ENCODE peak calls at places on chromosomes 6 and 20, in five cellular contexts. J is fibroblast of mammary gland, A is endothelial cell of umbilical vein, P is HCT116, B is cardiac muscle cell. K is an unnamed sample.

GRCh38 chr6:71933881-71934280 is 47.5 kb downstream of the RIMS1 start:
- DNase-seq in J (no peak), A (no peak), P (no peak), B (no peak), K (no peak)

GRCh38 chr6:159077123-159077522 is 32.3 kb upstream of the TAGAP start:
- DNase-seq in J (no peak), A (no peak), P (no peak), B (no peak), K (no peak)

GRCh38 chr20:53413188-53413631 is 180.4 kb downstream of the ZNF217 start:
- DNase-seq in J (no peak), A (no peak), P (peak; percentile 50), B (peak; percentile 31), K (peak; percentile 60)

GRCh38 chr20:63082308-63082938 is 75.7 kb upstream of the BHLHE23 start:
- DNase-seq in J (peak; percentile 16), A (no peak), P (no peak), B (peak; percentile 84), K (no peak)

GRCh38 chr20:58102252-58102651 is 126.2 kb downstream of the ANKRD60 start:
- DNase-seq in J (no peak), A (no peak), P (no peak), B (no peak), K (no peak)

GRCh38 chr6:16914184-16914583 is 152.9 kb upstream of the ATXN1 start:
- DNase-seq in J (no peak), A (no peak), P (no peak), B (no peak), K (no peak)

GRCh38 chr6:30489081-30490030 is at the start of gene HLA-E:
- DNase-seq in J (peak; percentile 100), A (peak; percentile 99), P (peak; percentile 99), B (peak; percentile 99), K (peak; percentile 91)

GRCh38 chr6:5936140-5936539 is 70.6 kb downstream of the NRN1 start:
- DNase-seq in J (no peak), A (no peak), P (no peak), B (no peak), K (no peak)

GRCh38 chr6:131288214-131288613 is 152.9 kb downstream of the AKAP7 start:
- DNase-seq in J (no peak), A (no peak), P (no peak), B (no peak), K (no peak)

GRCh38 chr6:158631678-158632537 is 12.6 kb downstream of the DYNLT1 start:
- DNase-seq in J (peak; percentile 90), A (peak; percentile 97), P (peak; percentile 69), B (no peak), K (peak; percentile 86)

GRCh38 chr20:51966296-51966971 is 164.1 kb upstream of the SALL4 start:
- DNase-seq in J (peak; percentile 78), A (peak; percentile 77), P (peak; percentile 81), B (peak; percentile 75), K (peak; percentile 51)

GRCh38 chr6:108728826-108729225 is 119.4 kb upstream of the ARMC2 start:
- DNase-seq in J (no peak), A (no peak), P (no peak), B (no peak), K (no peak)

GRCh38 chr6:80469977-80470376 is 363.5 kb downstream of the BCKDHB start:
- DNase-seq in J (no peak), A (no peak), P (no peak), B (no peak), K (no peak)

GRCh38 chr6:89281779-89282246 is 33.3 kb downstream of the GABRR2 start:
- DNase-seq in J (peak; percentile 45), A (peak; percentile 47), P (peak; percentile 66), B (peak; percentile 61), K (no peak)

GRCh38 chr6:122712864-122713612 is 66.5 kb upstream of the FABP7 start:
- DNase-seq in J (no peak), A (no peak), P (no peak), B (no peak), K (no peak)

GRCh38 chr6:116866281-116866871 is 10.7 kb upstream of the RFX6 start:
- DNase-seq in J (peak; percentile 4), A (no peak), P (no peak), B (no peak), K (no peak)

GRCh38 chr6:30061766-30062458 is 847 bp downstream of the POLR1H start:
- DNase-seq in J (peak; percentile 36), A (no peak), P (no peak), B (no peak), K (no peak)

GRCh38 chr6:101042966-101043365 is 161.8 kb upstream of the ASCC3 start:
- DNase-seq in J (no peak), A (no peak), P (no peak), B (no peak), K (no peak)

GRCh38 chr20:48983423-48984400 is 62.2 kb downstream of the ARFGEF2 start:
- DNase-seq in J (peak; percentile 82), A (peak; percentile 99), P (no peak), B (no peak), K (no peak)

GRCh38 chr6:169618526-169619490 is 83.0 kb downstream of the WDR27 start:
- DNase-seq in J (peak; percentile 93), A (no peak), P (no peak), B (no peak), K (no peak)

DNA sequence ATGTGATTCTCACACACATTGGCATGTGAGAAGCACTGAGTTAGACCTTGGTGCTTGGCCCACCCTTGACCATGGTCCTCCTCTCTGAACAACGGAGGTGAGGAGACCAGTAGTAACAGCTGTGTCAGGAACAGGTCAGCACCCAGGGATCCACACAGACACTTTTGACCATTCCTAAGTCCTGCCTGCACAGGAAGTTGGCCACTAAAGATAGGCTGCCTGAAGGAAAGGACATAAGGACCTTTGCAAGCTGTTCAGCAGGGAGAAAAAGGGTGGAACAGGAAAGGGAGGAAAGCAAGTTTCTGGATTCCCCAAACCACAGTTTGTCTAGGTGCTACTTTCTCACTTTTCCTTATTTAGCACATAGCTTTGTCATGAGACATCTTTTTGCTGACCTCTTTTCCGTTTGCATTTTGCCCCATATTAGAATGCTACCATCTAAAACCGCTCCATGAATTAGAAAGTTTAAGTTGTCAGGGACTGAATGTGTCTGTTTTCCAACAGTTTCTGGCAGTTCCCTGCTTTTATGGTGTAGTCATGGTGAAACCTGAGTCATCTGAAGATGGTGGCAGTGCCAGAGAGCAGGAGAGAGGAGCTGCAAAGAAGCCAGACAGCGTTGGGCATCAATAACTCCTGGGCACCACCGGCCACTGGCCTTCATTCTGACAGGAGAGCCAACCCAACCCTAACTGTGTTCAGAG is 1.1 kb upstream of the CD109 start:
- DNase-seq in J (peak; percentile 83), A (peak; percentile 83), P (no peak), B (no peak), K (no peak)
- H3K4me3 ChIP-seq in J (peak overlapping the region; percentile 68), A (no peak overlapping the region), P (peak overlapping the region; percentile 67), B (no peak overlapping the region), K (no peak overlapping the region)

GRCh38 chr6:82488403-82488802 is 124.8 kb downstream of the TPBG start:
- DNase-seq in J (no peak), A (no peak), P (no peak), B (no peak), K (no peak)
- TF ChIP-seq CTCF in J (no peak), A (no peak), P (no peak), B (no peak), K (no peak)

GRCh38 chr20:17965042-17965697 is 3.4 kb downstream of the SNX5 start:
- DNase-seq in J (no peak), A (no peak), P (no peak), B (no peak), K (no peak)

GRCh38 chr20:17961600-17961965 is 7.0 kb downstream of the SNX5 start:
- DNase-seq in J (peak; percentile 64), A (no peak), P (no peak), B (no peak), K (no peak)

GRCh38 chr20:17964073-17964472 is 4.5 kb downstream of the SNX5 start:
- DNase-seq in J (no peak), A (no peak), P (no peak), B (no peak), K (no peak)

GRCh38 chr20:17964632-17965031 is 4.0 kb downstream of the SNX5 start:
- DNase-seq in J (no peak), A (no peak), P (no peak), B (no peak), K (no peak)

DNA sequence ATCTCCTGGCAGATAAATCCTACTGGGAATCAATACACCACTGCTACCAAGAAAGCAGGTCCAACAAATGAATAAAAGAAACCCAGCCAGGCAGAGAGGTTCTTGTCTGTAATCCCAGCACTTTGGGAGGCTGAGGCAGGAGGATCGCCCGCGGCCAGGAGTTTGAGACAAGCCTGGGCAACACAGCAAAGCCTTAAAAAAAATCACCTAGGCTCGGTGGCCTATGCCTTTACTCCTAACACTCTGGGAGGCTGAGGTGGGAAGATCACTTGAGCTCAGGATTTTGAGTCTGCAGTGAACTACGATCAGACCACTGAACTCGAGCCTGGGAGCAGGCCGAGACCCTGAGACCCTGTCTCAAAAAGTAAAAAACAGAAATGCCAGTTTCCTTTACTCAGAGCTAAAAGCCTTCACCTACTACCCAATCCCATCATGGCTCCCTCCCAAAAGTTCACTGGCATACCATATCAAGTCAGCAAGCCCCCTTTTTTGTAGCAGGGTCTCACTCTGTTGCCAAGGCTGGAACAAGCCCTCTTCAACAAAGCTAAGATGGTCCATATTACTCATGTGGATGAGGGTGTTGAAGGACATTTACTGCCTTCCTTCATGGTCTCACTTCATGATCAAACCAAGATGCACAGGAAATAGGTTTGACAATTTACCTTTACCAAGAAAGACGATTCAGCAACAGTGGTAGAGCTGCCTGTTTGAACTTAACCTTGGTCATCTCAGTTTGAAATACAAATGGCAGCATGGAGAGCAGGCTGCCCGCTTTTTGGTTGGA is 5.3 kb downstream of the SNX5 start:
- DNase-seq in J (no peak), A (no peak), P (no peak), B (no peak), K (no peak)
- H3K4me3 ChIP-seq in J (no peak overlapping the region), A (no peak overlapping the region), P (no peak overlapping the region), B (no peak overlapping the region), K (no peak overlapping the region)

GRCh38 chr20:35985789-35986188 is 17.4 kb downstream of the CNBD2 start:
- DNase-seq in J (no peak), A (no peak), P (no peak), B (no peak), K (no peak)

GRCh38 chr20:35988910-35989463 is 20.6 kb downstream of the CNBD2 start:
- DNase-seq in J (peak; percentile 36), A (no peak), P (no peak), B (no peak), K (no peak)

GRCh38 chr20:35992713-35993335 is 24.4 kb downstream of the CNBD2 start:
- DNase-seq in J (peak; percentile 63), A (peak; percentile 71), P (peak; percentile 49), B (peak; percentile 76), K (no peak)

GRCh38 chr20:35994994-35995453 is 26.6 kb downstream of the CNBD2 start:
- DNase-seq in J (peak; percentile 78), A (peak; percentile 85), P (peak; percentile 84), B (peak; percentile 93), K (peak; percentile 84)

DNA sequence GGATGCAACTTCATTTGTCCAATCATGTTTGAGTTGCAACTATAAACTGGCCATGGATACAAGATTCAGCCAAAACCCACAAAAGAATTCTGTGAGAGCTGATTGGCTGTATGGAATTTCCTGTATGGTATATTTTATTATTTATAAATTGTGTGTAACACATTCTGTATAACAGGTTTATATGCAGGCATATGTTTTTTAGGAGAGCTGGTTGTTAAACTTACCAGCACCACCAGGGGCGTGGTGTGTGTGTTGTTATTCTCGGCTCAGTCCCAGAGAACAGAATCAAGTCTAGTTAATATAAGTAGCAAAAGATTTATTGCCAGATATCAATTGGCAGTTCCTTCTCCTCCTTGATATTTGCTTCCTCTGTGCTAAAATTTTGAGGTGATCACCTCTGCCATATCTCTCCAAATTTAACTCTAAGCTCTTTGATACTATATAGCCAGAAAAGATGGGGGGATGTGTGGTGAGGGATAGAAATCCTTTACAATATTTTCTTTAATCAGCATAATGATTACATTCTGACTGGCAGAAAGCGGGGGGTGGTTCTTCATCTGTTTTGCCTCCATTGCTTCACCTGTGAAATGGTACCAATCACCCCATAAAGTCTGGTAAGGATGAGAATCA is 22.9 kb downstream of the CNBD2 start:
- DNase-seq in J (peak; percentile 32), A (peak; percentile 50), P (peak; percentile 22), B (peak; percentile 48), K (no peak)
- TF ChIP-seq CTCF in J (peak; percentile 58), A (peak; percentile 20), P (peak; percentile 57), B (peak; percentile 65), K (peak; percentile 41)